ENCODE peak calls at places on chromosomes 13 and 19, in four cellular contexts. K is fibroblast of the aortic adventitia, J is IMR-90, S is foreskin fibroblast. A is an unnamed sample.

GRCh38 chr13:114004416-114005205 is 30.7 kb upstream of the C13orf46 start:
- DNase-seq in K (peak; percentile 85), J (peak; percentile 50), S (no peak), A (peak; percentile 12)

GRCh38 chr13:46035066-46035465 is 17.5 kb downstream of the ZC3H13 start:
- DNase-seq in K (no peak), J (no peak), S (no peak), A (no peak)

GRCh38 chr19:51422053-51422448 is 4.6 kb upstream of the SIGLEC10 start:
- DNase-seq in K (peak; percentile 66), J (peak; percentile 59), S (peak; percentile 38), A (peak; percentile 67)

GRCh38 chr13:44576396-44577235 is 486 bp upstream of the TSC22D1 start:
- DNase-seq in K (no peak), J (no peak), S (no peak), A (no peak)

GRCh38 chr19:57829316-57829715 is 783 bp upstream of the ZNF587B start:
- DNase-seq in K (peak; percentile 73), J (peak; percentile 40), S (no peak), A (peak; percentile 59)

GRCh38 chr19:6516659-6517291 is 14.1 kb upstream of the TNFSF9 start:
- DNase-seq in K (peak; percentile 82), J (peak; percentile 62), S (peak; percentile 51), A (peak; percentile 60)

GRCh38 chr19:15374105-15374651 is 5.4 kb downstream of the AKAP8 start:
- DNase-seq in K (no peak), J (no peak), S (no peak), A (no peak)

GRCh38 chr13:23175920-23176319 is 4.9 kb upstream of the SGCG start:
- DNase-seq in K (peak; percentile 10), J (peak; percentile 11), S (peak; percentile 1), A (no peak)

GRCh38 chr13:33490461-33491327 is 205.1 kb upstream of the STARD13 start:
- DNase-seq in K (peak; percentile 29), J (no peak), S (no peak), A (no peak)

GRCh38 chr13:110553417-110553816 is 8.1 kb downstream of the RAB20 start:
- DNase-seq in K (no peak), J (no peak), S (no peak), A (peak; percentile 25)

GRCh38 chr13:77519808-77520207 is 15.7 kb upstream of the SCEL start:
- DNase-seq in K (peak; percentile 28), J (no peak), S (no peak), A (no peak)

GRCh38 chr19:39817888-39818561 is 15.9 kb downstream of the DYRK1B start:
- DNase-seq in K (no peak), J (no peak), S (no peak), A (no peak)

GRCh38 chr19:15702590-15702930 is 25.3 kb upstream of the OR10H2 start:
- DNase-seq in K (peak; percentile 7), J (no peak), S (peak; percentile 43), A (peak; percentile 83)

GRCh38 chr13:45392811-45393210 is 25.4 kb downstream of the SLC25A30 start:
- DNase-seq in K (no peak), J (no peak), S (no peak), A (no peak)

GRCh38 chr13:65855276-65855675 is 1374.9 kb downstream of the PCDH9 start:
- DNase-seq in K (peak; percentile 11), J (peak; percentile 41), S (peak; percentile 27), A (no peak)

GRCh38 chr13:112974676-112975075 is 5.7 kb downstream of the MCF2L start:
- DNase-seq in K (no peak), J (no peak), S (no peak), A (no peak)

GRCh38 chr19:51689751-51690358 is 3.3 kb upstream of the SPACA6 start:
- DNase-seq in K (peak; percentile 31), J (no peak), S (no peak), A (no peak)

GRCh38 chr19:41299755-41300089 is 10.2 kb upstream of the CCDC97 start:
- DNase-seq in K (peak; percentile 65), J (peak; percentile 92), S (peak; percentile 84), A (no peak)

GRCh38 chr13:39616087-39616694 is 13.2 kb upstream of the LHFPL6 start:
- DNase-seq in K (peak; percentile 82), J (peak; percentile 68), S (peak; percentile 43), A (peak; percentile 56)

GRCh38 chr13:113901642-113902041 is 37.8 kb upstream of the GAS6 start:
- DNase-seq in K (no peak), J (no peak), S (no peak), A (no peak)

GRCh38 chr19:44003461-44004134 is 841 bp downstream of the ZNF230 start:
- DNase-seq in K (peak; percentile 11), J (no peak), S (peak; percentile 24), A (peak; percentile 8)

GRCh38 chr19:55005684-55006488 is 32.2 kb downstream of the GP6 start:
- DNase-seq in K (no peak), J (no peak), S (no peak), A (peak; percentile 12)

GRCh38 chr13:22648325-22648758 is 532.4 kb upstream of the SGCG start:
- DNase-seq in K (no peak), J (no peak), S (no peak), A (no peak)

GRCh38 chr13:51212808-51213728 is 9.1 kb upstream of the FAM124A start:
- DNase-seq in K (no peak), J (no peak), S (no peak), A (no peak)

GRCh38 chr19:35066691-35067563 is 25.4 kb downstream of the HPN start:
- DNase-seq in K (peak; percentile 80), J (peak; percentile 77), S (peak; percentile 71), A (peak; percentile 78)

GRCh38 chr13:42176286-42176685 is 95.7 kb upstream of the AKAP11 start:
- DNase-seq in K (no peak), J (no peak), S (no peak), A (no peak)

GRCh38 chr13:109869312-109870237 is 83.2 kb upstream of the IRS2 start:
- DNase-seq in K (peak; percentile 64), J (peak; percentile 44), S (peak; percentile 76), A (no peak)

GRCh38 chr13:32164622-32165268 is 133.2 kb downstream of the FRY start:
- DNase-seq in K (peak; percentile 77), J (peak; percentile 66), S (peak; percentile 32), A (peak; percentile 69)

GRCh38 chr19:6480843-6481415 is 658 bp downstream of the DENND1C start:
- DNase-seq in K (no peak), J (no peak), S (no peak), A (no peak)

GRCh38 chr19:56079609-56080008 is 41.5 kb downstream of the ZNF787 start:
- DNase-seq in K (no peak), J (no peak), S (no peak), A (no peak)

GRCh38 chr13:77222000-77222690 is 104.7 kb downstream of the MYCBP2 start:
- DNase-seq in K (no peak), J (no peak), S (no peak), A (no peak)

GRCh38 chr13:91139232-91139631 is 208.3 kb upstream of the MIR17HG start:
- DNase-seq in K (no peak), J (no peak), S (no peak), A (no peak)

GRCh38 chr13:59745395-59745788 is 418.3 kb downstream of the DIAPH3 start:
- DNase-seq in K (peak; percentile 62), J (peak; percentile 78), S (peak; percentile 7), A (peak; percentile 25)

GRCh38 chr19:8648240-8648639 is 17.8 kb downstream of the NFILZ start:
- DNase-seq in K (no peak), J (no peak), S (no peak), A (no peak)

GRCh38 chr19:35958660-35959039 is 22.5 kb downstream of the LRFN3 start:
- DNase-seq in K (no peak), J (no peak), S (no peak), A (no peak)

GRCh38 chr13:38980628-38981078 is 10.0 kb downstream of the STOML3 start:
- DNase-seq in K (peak; percentile 18), J (no peak), S (no peak), A (no peak)

GRCh38 chr19:50481351-50482149 is 4.9 kb upstream of the GARIN5A start:
- DNase-seq in K (no peak), J (no peak), S (no peak), A (no peak)

GRCh38 chr19:51547397-51548212 is 16.1 kb upstream of the SIGLEC6 start:
- DNase-seq in K (peak; percentile 47), J (no peak), S (no peak), A (no peak)

GRCh38 chr19:38229585-38230073 is 5.6 kb upstream of the DPF1 start:
- DNase-seq in K (peak; percentile 79), J (peak; percentile 91), S (peak; percentile 95), A (peak; percentile 68)
- H3K4me3 ChIP-seq in K (peak overlapping the region; percentile 62), J (no peak overlapping the region), S (no peak overlapping the region), A (peak overlapping the region; percentile 55)

GRCh38 chr19:45402469-45403070 is 2.3 kb downstream of the PPP1R13L start:
- DNase-seq in K (no peak), J (no peak), S (no peak), A (no peak)
- H3K4me3 ChIP-seq in K (no peak overlapping the region), J (no peak overlapping the region), S (no peak overlapping the region), A (no peak overlapping the region)

GRCh38 chr19:1859319-1859718 is 4.1 kb downstream of the KLF16 start:
- DNase-seq in K (no peak), J (no peak), S (no peak), A (no peak)
- H3K4me3 ChIP-seq in K (no peak overlapping the region), J (no peak overlapping the region), S (no peak overlapping the region), A (peak overlapping the region; percentile 95)

GRCh38 chr19:1602091-1602707 is 3.1 kb downstream of the UQCR11 start:
- DNase-seq in K (no peak), J (no peak), S (no peak), A (no peak)

GRCh38 chr19:1608414-1609391 is 3.4 kb upstream of the UQCR11 start:
- DNase-seq in K (no peak), J (no peak), S (no peak), A (no peak)

GRCh38 chr19:1601613-1602064 is 3.6 kb downstream of the UQCR11 start:
- DNase-seq in K (no peak), J (no peak), S (no peak), A (no peak)

GRCh38 chr19:1606138-1606651 is 933 bp upstream of the UQCR11 start:
- DNase-seq in K (no peak), J (no peak), S (no peak), A (no peak)

GRCh38 chr19:1605236-1606137 is at the start of gene UQCR11:
- DNase-seq in K (peak; percentile 97), J (peak; percentile 96), S (peak; percentile 94), A (peak; percentile 94)
- H3K4me3 ChIP-seq in K (peak within 1 kb of the TSS; percentile 95), J (peak within 1 kb of the TSS; percentile 82), S (peak within 1 kb of the TSS; percentile 93), A (peak within 1 kb of the TSS; percentile 97)

GRCh38 chr13:95481051-95481775 is 71.3 kb upstream of the CLDN10 start:
- DNase-seq in K (peak; percentile 54), J (peak; percentile 18), S (no peak), A (no peak)
- H3K4me3 ChIP-seq in K (no peak overlapping the region), J (no peak overlapping the region), S (no peak overlapping the region), A (no peak overlapping the region)